ENCODE peak calls at places on chromosomes 3 and 15, in nine cellular contexts. E, C, X, L, F, Z, Q, K and U are unnamed samples. For H3K4me1, the result is how much of the 10 kb centered on the place peaks cover.

GRCh38 chr15:52228928-52229327 is 37.7 kb upstream of the GNB5 start:
- DNase-seq in C (no peak), F (no peak), L (no peak), E (no peak), Z (peak), Q (no peak), X (no peak), K (peak), U (no peak)

GRCh38 chr15:31051646-31052045 is 49.9 kb downstream of the TRPM1 start:
- DNase-seq in K (no peak), X (no peak), Q (no peak), Z (no peak), E (no peak), F (no peak), C (no peak), L (no peak), U (no peak)

GRCh38 chr3:100538339-100538706 is 45.9 kb downstream of the TMEM45A start:
- DNase-seq in K (no peak), Q (no peak), C (no peak), Z (no peak), L (no peak), F (no peak), X (no peak), E (no peak), U (no peak)

GRCh38 chr3:7205535-7206331 is 344.8 kb downstream of the GRM7 start:
- DNase-seq in K (no peak), C (no peak), L (no peak), F (no peak), Z (no peak), Q (no peak), E (no peak), X (no peak), U (no peak)

GRCh38 chr3:7444886-7445285 is 584.0 kb downstream of the GRM7 start:
- DNase-seq in Z (no peak), F (no peak), C (no peak), K (no peak), E (no peak), X (no peak), L (no peak), Q (no peak), U (no peak)

GRCh38 chr3:65888980-65889706 is 149.6 kb downstream of the MAGI1 start:
- DNase-seq in F (no peak), Q (no peak), X (no peak), E (no peak), K (no peak), C (no peak), Z (no peak), L (no peak), U (no peak)

GRCh38 chr3:189446959-189447560 is 184.1 kb upstream of the TP63 start:
- DNase-seq in Z (no peak), K (no peak), X (no peak), F (no peak), Q (no peak), E (no peak), L (no peak), C (no peak), U (no peak)

GRCh38 chr3:197490098-197490497 is 65.7 kb downstream of the BDH1 start:
- DNase-seq in L (no peak), C (no peak), X (no peak), F (no peak), E (no peak), K (no peak), Q (no peak), Z (no peak), U (no peak)

GRCh38 chr3:2921903-2922302 is 188.3 kb downstream of the IL5RA start:
- DNase-seq in Q (no peak), L (no peak), C (no peak), Z (peak), F (no peak), K (no peak), E (no peak), X (no peak), U (no peak)

GRCh38 chr3:125019271-125019670 is 36.5 kb downstream of the HEG1 start:
- DNase-seq in F (no peak), Z (no peak), X (no peak), E (no peak), Q (no peak), C (no peak), L (no peak), K (no peak), U (no peak)

GRCh38 chr3:47847801-47848518 is 45.0 kb downstream of the DHX30 start:
- DNase-seq in Z (no peak), X (no peak), L (no peak), C (no peak), Q (no peak), E (no peak), K (no peak), F (no peak), U (no peak)

GRCh38 chr3:111723293-111723963 is 128.3 kb upstream of the ZBED2 start:
- DNase-seq in C (no peak), E (no peak), F (no peak), Z (no peak), L (no peak), K (no peak), X (no peak), Q (no peak), U (no peak)

GRCh38 chr3:45140392-45140791 is 5.8 kb downstream of the CDCP1 start:
- DNase-seq in L (no peak), Z (no peak), E (no peak), K (no peak), Q (no peak), C (no peak), F (no peak), X (no peak), U (no peak)

GRCh38 chr3:174951498-174951897 is 92.4 kb downstream of the NAALADL2 start:
- DNase-seq in E (no peak), K (no peak), Q (no peak), Z (no peak), F (no peak), L (no peak), C (no peak), X (no peak), U (no peak)

GRCh38 chr3:52534281-52535183 is 875 bp upstream of the NT5DC2 start:
- DNase-seq in C (no peak), Q (no peak), Z (peak), E (peak), L (no peak), F (peak), K (peak), X (peak), U (no peak)

DNA sequence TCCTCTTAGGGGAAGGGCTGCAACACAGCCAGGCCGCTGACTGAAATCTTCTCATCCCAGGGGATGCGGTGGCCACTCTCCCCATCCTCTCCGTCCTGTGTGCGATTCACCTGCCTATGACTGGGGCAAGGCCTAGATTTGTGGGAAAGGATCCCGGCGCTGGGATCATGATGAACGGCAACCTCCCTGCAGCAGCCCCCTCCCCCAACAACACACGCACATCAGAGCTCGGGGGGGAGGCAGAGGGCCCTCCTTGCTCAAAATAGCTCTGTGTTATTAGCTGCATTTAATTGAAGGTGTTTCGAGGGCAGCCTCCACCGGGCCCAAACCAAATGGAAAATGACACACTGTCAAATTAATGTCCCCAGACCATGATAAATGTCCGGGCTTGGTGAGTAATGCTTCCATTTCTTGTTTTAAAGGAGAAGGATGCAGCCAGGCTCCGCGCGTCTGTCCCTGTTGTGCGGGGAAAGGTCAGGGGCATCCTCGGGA is 56.3 kb upstream of the TLE3 start:
- DNase-seq in F (no peak), Q (no peak), K (no peak), E (no peak), X (peak), Z (no peak), C (no peak), L (no peak), U (no peak)
- H3K4me3 ChIP-seq in F (no peak), Q (no peak), K (no peak), E (no peak), X (no peak), Z (no peak), C (no peak), L (no peak), U (no peak)

DNA sequence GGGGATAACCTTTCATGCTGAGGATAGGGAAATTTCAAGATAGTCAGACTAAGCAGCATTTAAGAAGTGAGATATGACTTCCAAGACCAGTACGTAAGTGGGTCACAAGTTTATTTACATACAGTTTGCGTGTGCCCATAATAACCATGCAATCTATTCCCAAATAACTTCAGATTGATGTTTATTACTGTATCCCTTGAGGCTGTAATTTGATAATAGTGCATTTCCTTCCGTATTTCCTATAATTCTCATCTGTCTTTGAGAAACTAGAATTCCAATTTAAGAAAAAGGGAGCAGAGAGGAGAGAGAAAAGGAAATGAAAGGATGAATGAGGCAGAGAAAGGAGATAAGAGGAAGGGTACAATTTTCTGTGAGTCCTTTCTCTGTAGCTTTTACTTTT is 1073.1 kb downstream of the EPHA3 start:
- DNase-seq in X (no peak), Z (no peak), K (no peak), C (no peak), E (no peak), Q (no peak), F (no peak), L (no peak), U (no peak)
- H3K4me1 ChIP-seq in X (under half), Z (under half), K (under half), C (under half), E (under half), Q (under half), F (under half), L (under half), U (under half)

GRCh38 chr3:23612296-23612891 is 193.4 kb upstream of the UBE2E1 start:
- DNase-seq in X (peak), L (no peak), E (no peak), K (no peak), Z (no peak), Q (no peak), F (no peak), C (peak), U (no peak)

GRCh38 chr3:23620044-23620443 is 185.7 kb upstream of the UBE2E1 start:
- DNase-seq in C (no peak), Z (no peak), L (no peak), K (no peak), Q (no peak), E (no peak), X (peak), F (no peak), U (no peak)

GRCh38 chr3:23611737-23612295 is 193.9 kb upstream of the UBE2E1 start:
- DNase-seq in C (peak), Z (no peak), K (peak), E (no peak), X (peak), F (peak), L (no peak), Q (peak), U (no peak)

GRCh38 chr3:23620616-23621015 is 185.1 kb upstream of the UBE2E1 start:
- DNase-seq in K (no peak), Z (no peak), F (no peak), E (no peak), C (no peak), L (no peak), Q (no peak), X (no peak), U (no peak)

DNA sequence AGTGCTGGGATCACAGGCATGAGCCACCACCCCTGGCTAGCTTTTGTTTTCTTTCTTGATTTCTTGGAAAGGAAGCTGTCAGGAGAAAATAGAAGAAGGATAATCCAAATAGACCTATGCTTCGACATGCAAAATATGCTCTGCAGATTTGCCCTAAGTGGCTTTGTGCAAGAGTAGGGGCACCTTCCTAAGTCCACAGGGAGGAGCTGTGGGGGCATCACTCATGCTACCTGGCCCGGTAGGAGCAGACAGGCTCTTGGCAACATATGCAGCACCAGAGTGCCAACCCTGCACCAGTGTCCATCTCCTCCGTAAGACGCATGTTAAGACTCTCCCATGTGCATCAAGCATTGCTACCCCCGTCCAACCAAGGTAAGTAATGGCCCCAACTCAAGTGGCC is 190.7 kb upstream of the UBE2E1 start:
- DNase-seq in Z (no peak), F (no peak), C (no peak), K (no peak), Q (no peak), X (no peak), L (no peak), E (no peak), U (no peak)
- H3K4me3 ChIP-seq in Z (no peak), F (no peak), C (no peak), K (no peak), Q (no peak), X (no peak), L (no peak), E (no peak), U (no peak)

DNA sequence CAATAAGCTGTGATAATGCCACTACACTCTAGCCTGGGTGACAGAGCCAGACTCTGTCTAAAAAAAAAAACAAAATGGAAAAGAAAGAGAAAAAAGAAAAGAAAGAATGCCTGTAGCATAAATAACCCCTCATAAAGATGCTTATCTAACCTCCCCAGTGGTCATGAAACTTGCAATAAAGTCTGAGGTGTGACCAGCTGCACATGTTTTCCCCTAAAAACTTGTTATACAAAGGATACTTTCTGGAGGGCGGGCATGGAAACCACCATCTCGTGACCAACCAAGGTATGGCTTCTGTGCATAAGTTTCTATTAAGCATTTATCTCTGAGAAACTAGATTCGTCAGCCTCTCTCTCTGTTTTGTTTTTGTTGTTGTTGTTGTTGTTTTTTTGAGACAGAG is 21.8 kb downstream of the CCDC32 start:
- DNase-seq in F (no peak), E (no peak), C (no peak), Q (no peak), K (no peak), X (no peak), L (no peak), Z (no peak), U (no peak)
- H3K4me1 ChIP-seq in F (under half), E (under half), C (under half), Q (under half), K (under half), X (under half), L (under half), Z (under half), U (under half)

GRCh38 chr15:68208641-68209240 is 3.6 kb upstream of the CALML4 start:
- DNase-seq in F (peak), X (no peak), E (no peak), Z (no peak), L (no peak), C (no peak), K (no peak), Q (no peak), U (no peak)
- H3K4me3 ChIP-seq in F (no peak), X (no peak), E (no peak), Z (no peak), L (no peak), C (no peak), K (no peak), Q (no peak), U (no peak)

DNA sequence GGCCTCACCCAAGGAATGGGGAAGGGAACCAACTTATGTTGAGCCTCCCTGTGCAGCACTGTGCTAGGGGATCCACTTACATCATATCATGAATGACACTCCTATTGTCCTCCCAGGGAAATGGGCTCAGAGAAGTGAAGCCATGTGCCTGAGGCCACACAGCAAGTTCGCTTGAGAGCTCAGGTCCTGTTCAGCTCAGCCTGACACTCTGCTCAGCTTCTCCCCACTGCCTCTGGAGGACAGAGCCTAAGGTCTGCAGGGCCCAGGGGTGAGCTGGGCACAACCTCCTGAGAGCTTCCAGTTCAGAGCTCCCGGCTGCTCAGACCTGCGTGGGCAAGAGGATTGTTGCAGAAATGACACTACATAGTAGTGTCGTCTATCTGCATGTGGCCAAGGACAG is 76.0 kb upstream of the SEC13 start:
- DNase-seq in K (peak), X (no peak), E (no peak), L (no peak), F (no peak), Q (no peak), Z (no peak), C (no peak), U (no peak)
- H3K4me1 ChIP-seq in K (under half), X (under half), E (under half), L (under half), F (under half), Q (under half), Z (under half), C (under half), U (under half)

GRCh38 chr3:28915711-28916481 is 365.0 kb upstream of the RBMS3 start:
- DNase-seq in X (no peak), F (peak), C (no peak), E (no peak), K (no peak), Q (no peak), L (no peak), Z (peak), U (no peak)
- H3K4me3 ChIP-seq in X (peak), F (peak), C (peak), E (peak), K (no peak), Q (peak), L (no peak), Z (no peak), U (no peak)